ENCODE peak calls at places on chromosomes 6 and 20, in nine cellular contexts. V is EL; P is GM19239; L is AG04449; C is cardiac fibroblast; J is NCI-H510A treated with DMSO at 0.1 percent for 48 hours; R is activated CD4-positive, alpha-beta T cell treated with anti-CD3 and anti-CD28 coated beads for 4 hours; A is OCI-LY7; X is CD8-positive, alpha-beta T cell. N is an unnamed sample.

GRCh38 chr6:144151010-144151727 is 852 bp downstream of the STX11 start:
- DNase-seq in R (peak), C (peak), P (no peak), V (peak), J (no peak), X (peak), L (no peak), A (peak), N (no peak)

GRCh38 chr6:154648776-154649175 is 84.4 kb upstream of the SCAF8 start:
- DNase-seq in R (no peak), C (no peak), V (no peak), X (no peak), L (no peak), P (no peak), J (no peak), A (no peak), N (no peak)

GRCh38 chr20:40471261-40471629 is 217.8 kb downstream of the MAFB start:
- DNase-seq in L (no peak), X (no peak), P (no peak), R (no peak), J (no peak), A (no peak), C (no peak), V (no peak), N (no peak)

GRCh38 chr6:36599791-36600209 is 5.6 kb downstream of the SRSF3 start:
- DNase-seq in R (peak), J (no peak), V (peak), C (peak), P (no peak), L (no peak), A (no peak), X (peak), N (no peak)

GRCh38 chr6:22621028-22621427 is 51.7 kb downstream of the HDGFL1 start:
- DNase-seq in R (no peak), A (no peak), J (no peak), L (no peak), X (no peak), V (no peak), P (no peak), C (no peak), N (no peak)

GRCh38 chr6:83962592-83962991 is 71.0 kb upstream of the MRAP2 start:
- DNase-seq in C (no peak), V (no peak), A (peak), P (no peak), R (no peak), X (no peak), J (no peak), L (no peak), N (no peak)

GRCh38 chr6:119510246-119510645 is 160.7 kb upstream of the MAN1A1 start:
- DNase-seq in P (no peak), X (no peak), J (no peak), C (no peak), A (no peak), L (no peak), V (no peak), R (no peak), N (no peak)

GRCh38 chr6:134437376-134437775 is 119.5 kb upstream of the SGK1 start:
- DNase-seq in J (no peak), V (peak), L (no peak), X (no peak), R (peak), A (peak), P (no peak), C (peak), N (no peak)

GRCh38 chr6:40743690-40744446 is 156.7 kb upstream of the LRFN2 start:
- DNase-seq in C (no peak), A (no peak), J (no peak), X (no peak), V (no peak), L (no peak), R (no peak), P (no peak), N (no peak)

GRCh38 chr20:54208492-54209044 is 681 bp downstream of the PFDN4 start:
- DNase-seq in R (peak), A (peak), L (peak), J (peak), P (no peak), X (no peak), C (peak), V (peak), N (no peak)

GRCh38 chr6:56540950-56541600 is 101.6 kb downstream of the DST start:
- DNase-seq in X (no peak), J (peak), V (peak), P (no peak), A (no peak), L (no peak), C (no peak), R (no peak), N (no peak)

GRCh38 chr6:131172237-131172636 is 37.0 kb downstream of the AKAP7 start:
- DNase-seq in P (no peak), C (peak), V (peak), J (no peak), A (no peak), L (no peak), X (no peak), R (no peak), N (no peak)

GRCh38 chr6:26743157-26743821 is 83.7 kb upstream of the ZNF322 start:
- DNase-seq in X (no peak), P (no peak), R (no peak), A (no peak), C (peak), J (no peak), V (peak), L (peak), N (no peak)

GRCh38 chr6:158150701-158151100 is 17.4 kb downstream of the SERAC1 start:
- DNase-seq in P (no peak), C (peak), L (no peak), R (no peak), A (no peak), V (peak), J (no peak), X (no peak), N (no peak)

GRCh38 chr6:7590918-7591302 is 912 bp downstream of the SNRNP48 start:
- DNase-seq in J (no peak), L (no peak), V (peak), R (no peak), C (peak), X (no peak), A (no peak), P (no peak), N (no peak)

GRCh38 chr20:50052952-50053789 is 59.8 kb downstream of the UBE2V1 start:
- DNase-seq in P (no peak), R (no peak), J (no peak), V (no peak), A (no peak), L (no peak), X (no peak), C (no peak), N (no peak)

GRCh38 chr6:89298680-89299450 is 16.2 kb downstream of the GABRR2 start:
- DNase-seq in X (no peak), R (peak), C (peak), L (no peak), P (no peak), J (no peak), A (no peak), V (peak), N (no peak)

GRCh38 chr6:1312193-1312443 is 220 bp downstream of the FOXQ1 start:
- DNase-seq in P (no peak), A (no peak), R (no peak), C (peak), X (no peak), J (no peak), V (no peak), L (no peak), N (no peak)